ENCODE peak calls at places on chromosomes 3 and 15, in eight cellular contexts. X is stimulated activated naive CD4-positive, alpha-beta T cell; P is sciatic nerve; E is M059J; F is small intestine; H is right lobe of liver; Q is RKO; U is fibroblast of the conjunctiva. A is an unnamed sample.

GRCh38 chr15:101003706-101004105 is 84.5 kb downstream of the LRRK1 start:
- DNase-seq in E (no peak), H (no peak), F (no peak), U (no peak), Q (no peak), P (peak; percentile 35), X (no peak), A (no peak)

GRCh38 chr3:4885322-4885721 is 93.9 kb upstream of the BHLHE40 start:
- DNase-seq in E (peak; percentile 18), H (no peak), P (no peak), F (no peak), Q (no peak), U (no peak), X (no peak), A (no peak)

GRCh38 chr15:78906310-78906608 is 33.6 kb downstream of the MORF4L1 start:
- DNase-seq in E (peak; percentile 85), H (peak; percentile 86), Q (peak; percentile 21), X (no peak), U (peak; percentile 28), P (no peak), F (no peak), A (no peak)

GRCh38 chr3:192130534-192131132 is 596.7 kb downstream of the FGF12 start:
- DNase-seq in F (peak; percentile 46), Q (peak; percentile 66), U (peak; percentile 1), E (peak; percentile 64), P (peak; percentile 69), X (no peak), H (peak; percentile 59), A (no peak)

GRCh38 chr3:162879163-162879562 is 1382.6 kb downstream of the OTOL1 start:
- DNase-seq in P (no peak), U (no peak), H (no peak), F (no peak), E (no peak), X (no peak), Q (no peak), A (no peak)

GRCh38 chr15:96336045-96336642 is 5.6 kb downstream of the NR2F2 start:
- DNase-seq in U (no peak), H (no peak), F (no peak), P (no peak), E (peak; percentile 48), Q (peak; percentile 33), X (no peak), A (no peak)

GRCh38 chr3:44914936-44915335 is 40.5 kb downstream of the TGM4 start:
- DNase-seq in E (peak; percentile 37), P (no peak), H (no peak), X (no peak), F (peak; percentile 10), U (no peak), Q (peak; percentile 38), A (no peak)

GRCh38 chr3:146625117-146625775 is 20.1 kb upstream of the PLSCR5 start:
- DNase-seq in H (no peak), X (no peak), P (no peak), F (peak; percentile 54), E (peak; percentile 22), U (peak; percentile 4), Q (no peak), A (peak; percentile 3)

GRCh38 chr3:101689291-101689690 is 2.8 kb upstream of the RPL24 start:
- DNase-seq in Q (no peak), H (no peak), X (no peak), E (no peak), F (no peak), P (no peak), U (no peak), A (no peak)

GRCh38 chr3:28467414-28467813 is 118.8 kb upstream of the AZI2 start:
- DNase-seq in F (no peak), X (no peak), Q (peak; percentile 1), P (no peak), E (peak; percentile 8), H (no peak), U (no peak), A (no peak)

GRCh38 chr15:31328999-31329639 is 2.5 kb downstream of the KLF13 start:
- DNase-seq in Q (no peak), H (peak; percentile 76), U (no peak), X (no peak), P (no peak), F (peak; percentile 65), E (no peak), A (no peak)

GRCh38 chr3:150371741-150372254 is 36.3 kb upstream of the TSC22D2 start:
- DNase-seq in E (peak; percentile 100), F (peak; percentile 97), Q (peak; percentile 100), P (no peak), H (peak; percentile 59), X (no peak), U (peak; percentile 97), A (no peak)

GRCh38 chr15:94793641-94794040 is 562.3 kb downstream of the MCTP2 start:
- DNase-seq in Q (peak; percentile 15), F (no peak), X (no peak), H (no peak), E (peak; percentile 18), P (no peak), U (no peak), A (peak; percentile 3)

GRCh38 chr3:67094769-67095168 is 96.7 kb downstream of the KBTBD8 start:
- DNase-seq in P (no peak), F (peak; percentile 3), E (no peak), U (peak; percentile 13), X (no peak), H (no peak), Q (no peak), A (peak; percentile 8)

GRCh38 chr15:62549345-62549970 is 384.4 kb upstream of the C2CD4B start:
- DNase-seq in E (peak; percentile 49), P (no peak), X (no peak), F (peak; percentile 54), Q (peak; percentile 64), H (no peak), U (peak; percentile 32), A (peak; percentile 7)

GRCh38 chr15:62026707-62027565 is 33.3 kb downstream of the VPS13C start:
- DNase-seq in X (no peak), F (no peak), E (no peak), H (no peak), P (no peak), U (no peak), Q (no peak), A (no peak)

GRCh38 chr3:183114374-183114773 is 15.1 kb upstream of the MCCC1 start:
- DNase-seq in U (no peak), P (no peak), H (no peak), Q (no peak), X (no peak), E (no peak), F (no peak), A (no peak)

GRCh38 chr15:100831466-100831865 is 48.2 kb upstream of the ALDH1A3 start:
- DNase-seq in Q (no peak), U (no peak), H (no peak), E (no peak), F (no peak), X (no peak), P (no peak), A (no peak)

GRCh38 chr15:29570931-29571727 is 251.1 kb downstream of the TJP1 start:
- DNase-seq in Q (no peak), P (no peak), E (peak; percentile 18), X (no peak), U (no peak), F (peak; percentile 28), H (no peak), A (peak; percentile 15)